ENCODE peak calls at places on chromosome 14, in ten cellular contexts. One of them, this sample, is unnamed.

GRCh38 chr14:67359319-67359774 is 257 bp downstream of the ATP6V1D start:
- DNase-seq in endothelial cell of umbilical vein: no peak
- DNase-seq in RWPE1: peak; percentile 71
- DNase-seq in NCI-H2029 treated with DMSO at 0.1 percent for 48 hours: no peak
- DNase-seq in activated T-helper 1 cell treated with anti-CD3 and anti-CD28 coated beads, Interleukin-2, amount 50 U/mL, for 16 hours: no peak
- DNase-seq in activated CD8-positive, alpha-beta T cell treated with anti-CD3 and anti-CD28 coated beads for 36 hours: no peak
- DNase-seq in Caki2: peak; percentile 5
- DNase-seq in NCI-H2081: no peak
- DNase-seq in GM03348: peak; percentile 66
- DNase-seq in nephron progenitor cell: peak; percentile 44
- DNase-seq in this sample: no peak

GRCh38 chr14:97603201-97603600 is 806.0 kb downstream of the VRK1 start:
- DNase-seq in endothelial cell of umbilical vein: no peak
- DNase-seq in RWPE1: no peak
- DNase-seq in NCI-H2029 treated with DMSO at 0.1 percent for 48 hours: no peak
- DNase-seq in activated T-helper 1 cell treated with anti-CD3 and anti-CD28 coated beads, Interleukin-2, amount 50 U/mL, for 16 hours: no peak
- DNase-seq in activated CD8-positive, alpha-beta T cell treated with anti-CD3 and anti-CD28 coated beads for 36 hours: peak; percentile 58
- DNase-seq in Caki2: no peak
- DNase-seq in NCI-H2081: no peak
- DNase-seq in GM03348: no peak
- DNase-seq in nephron progenitor cell: no peak
- DNase-seq in this sample: no peak

GRCh38 chr14:102947321-102948103 is 25.0 kb downstream of the AMN start:
- DNase-seq in endothelial cell of umbilical vein: no peak
- DNase-seq in RWPE1: no peak
- DNase-seq in NCI-H2029 treated with DMSO at 0.1 percent for 48 hours: no peak
- DNase-seq in activated T-helper 1 cell treated with anti-CD3 and anti-CD28 coated beads, Interleukin-2, amount 50 U/mL, for 16 hours: no peak
- DNase-seq in activated CD8-positive, alpha-beta T cell treated with anti-CD3 and anti-CD28 coated beads for 36 hours: no peak
- DNase-seq in Caki2: no peak
- DNase-seq in NCI-H2081: no peak
- DNase-seq in GM03348: no peak
- DNase-seq in nephron progenitor cell: no peak
- DNase-seq in this sample: no peak

GRCh38 chr14:100239200-100239839 is 376 bp downstream of the YY1 start:
- DNase-seq in endothelial cell of umbilical vein: peak; percentile 36
- DNase-seq in RWPE1: no peak
- DNase-seq in NCI-H2029 treated with DMSO at 0.1 percent for 48 hours: no peak
- DNase-seq in activated T-helper 1 cell treated with anti-CD3 and anti-CD28 coated beads, Interleukin-2, amount 50 U/mL, for 16 hours: peak; percentile 13
- DNase-seq in activated CD8-positive, alpha-beta T cell treated with anti-CD3 and anti-CD28 coated beads for 36 hours: peak; percentile 45
- DNase-seq in Caki2: peak; percentile 40
- DNase-seq in NCI-H2081: no peak
- DNase-seq in GM03348: no peak
- DNase-seq in nephron progenitor cell: peak; percentile 52
- DNase-seq in this sample: no peak

GRCh38 chr14:67571275-67571990 is 28.6 kb downstream of the PIGH start:
- DNase-seq in endothelial cell of umbilical vein: peak; percentile 54
- DNase-seq in RWPE1: peak; percentile 61
- DNase-seq in NCI-H2029 treated with DMSO at 0.1 percent for 48 hours: peak; percentile 8
- DNase-seq in activated T-helper 1 cell treated with anti-CD3 and anti-CD28 coated beads, Interleukin-2, amount 50 U/mL, for 16 hours: peak; percentile 43
- DNase-seq in activated CD8-positive, alpha-beta T cell treated with anti-CD3 and anti-CD28 coated beads for 36 hours: peak; percentile 84
- DNase-seq in Caki2: peak; percentile 14
- DNase-seq in NCI-H2081: peak; percentile 42
- DNase-seq in GM03348: peak; percentile 86
- DNase-seq in nephron progenitor cell: peak; percentile 73
- DNase-seq in this sample: no peak

GRCh38 chr14:21704340-21704737 is 30.7 kb upstream of the OR4E1 start:
- DNase-seq in endothelial cell of umbilical vein: no peak
- DNase-seq in RWPE1: no peak
- DNase-seq in NCI-H2029 treated with DMSO at 0.1 percent for 48 hours: no peak
- DNase-seq in activated T-helper 1 cell treated with anti-CD3 and anti-CD28 coated beads, Interleukin-2, amount 50 U/mL, for 16 hours: no peak
- DNase-seq in activated CD8-positive, alpha-beta T cell treated with anti-CD3 and anti-CD28 coated beads for 36 hours: peak; percentile 14
- DNase-seq in Caki2: no peak
- DNase-seq in NCI-H2081: no peak
- DNase-seq in GM03348: no peak
- DNase-seq in nephron progenitor cell: no peak
- DNase-seq in this sample: no peak

GRCh38 chr14:52220924-52221802 is 46.3 kb upstream of the PTGDR start:
- DNase-seq in endothelial cell of umbilical vein: no peak
- DNase-seq in RWPE1: no peak
- DNase-seq in NCI-H2029 treated with DMSO at 0.1 percent for 48 hours: peak; percentile 20
- DNase-seq in activated T-helper 1 cell treated with anti-CD3 and anti-CD28 coated beads, Interleukin-2, amount 50 U/mL, for 16 hours: no peak
- DNase-seq in activated CD8-positive, alpha-beta T cell treated with anti-CD3 and anti-CD28 coated beads for 36 hours: peak; percentile 4
- DNase-seq in Caki2: no peak
- DNase-seq in NCI-H2081: no peak
- DNase-seq in GM03348: no peak
- DNase-seq in nephron progenitor cell: no peak
- DNase-seq in this sample: no peak

GRCh38 chr14:46405095-46405494 is 246.5 kb downstream of the RPL10L start:
- DNase-seq in endothelial cell of umbilical vein: no peak
- DNase-seq in RWPE1: no peak
- DNase-seq in NCI-H2029 treated with DMSO at 0.1 percent for 48 hours: no peak
- DNase-seq in activated T-helper 1 cell treated with anti-CD3 and anti-CD28 coated beads, Interleukin-2, amount 50 U/mL, for 16 hours: no peak
- DNase-seq in activated CD8-positive, alpha-beta T cell treated with anti-CD3 and anti-CD28 coated beads for 36 hours: no peak
- DNase-seq in Caki2: no peak
- DNase-seq in NCI-H2081: peak; percentile 6
- DNase-seq in GM03348: no peak
- DNase-seq in nephron progenitor cell: no peak
- DNase-seq in this sample: peak; percentile 40

GRCh38 chr14:69495341-69495921 is 10.9 kb downstream of the PLEKHD1 start:
- DNase-seq in endothelial cell of umbilical vein: no peak
- DNase-seq in RWPE1: no peak
- DNase-seq in NCI-H2029 treated with DMSO at 0.1 percent for 48 hours: no peak
- DNase-seq in activated T-helper 1 cell treated with anti-CD3 and anti-CD28 coated beads, Interleukin-2, amount 50 U/mL, for 16 hours: no peak
- DNase-seq in activated CD8-positive, alpha-beta T cell treated with anti-CD3 and anti-CD28 coated beads for 36 hours: no peak
- DNase-seq in Caki2: no peak
- DNase-seq in NCI-H2081: no peak
- DNase-seq in GM03348: no peak
- DNase-seq in nephron progenitor cell: no peak
- DNase-seq in this sample: no peak

GRCh38 chr14:54681819-54682261 is 114.9 kb downstream of the SAMD4A start:
- DNase-seq in endothelial cell of umbilical vein: peak; percentile 45
- DNase-seq in RWPE1: peak; percentile 45
- DNase-seq in NCI-H2029 treated with DMSO at 0.1 percent for 48 hours: no peak
- DNase-seq in activated T-helper 1 cell treated with anti-CD3 and anti-CD28 coated beads, Interleukin-2, amount 50 U/mL, for 16 hours: no peak
- DNase-seq in activated CD8-positive, alpha-beta T cell treated with anti-CD3 and anti-CD28 coated beads for 36 hours: no peak
- DNase-seq in Caki2: no peak
- DNase-seq in NCI-H2081: no peak
- DNase-seq in GM03348: no peak
- DNase-seq in nephron progenitor cell: no peak
- DNase-seq in this sample: no peak

GRCh38 chr14:55354500-55354899 is 57.1 kb downstream of the ATG14 start:
- DNase-seq in endothelial cell of umbilical vein: peak; percentile 43
- DNase-seq in RWPE1: peak; percentile 54
- DNase-seq in NCI-H2029 treated with DMSO at 0.1 percent for 48 hours: peak; percentile 71
- DNase-seq in activated T-helper 1 cell treated with anti-CD3 and anti-CD28 coated beads, Interleukin-2, amount 50 U/mL, for 16 hours: peak; percentile 38
- DNase-seq in activated CD8-positive, alpha-beta T cell treated with anti-CD3 and anti-CD28 coated beads for 36 hours: peak; percentile 71
- DNase-seq in Caki2: peak; percentile 33
- DNase-seq in NCI-H2081: peak; percentile 61
- DNase-seq in GM03348: peak; percentile 56
- DNase-seq in nephron progenitor cell: peak; percentile 31
- DNase-seq in this sample: no peak

GRCh38 chr14:50756300-50756699 is 74.7 kb downstream of the NIN start:
- DNase-seq in endothelial cell of umbilical vein: no peak
- DNase-seq in RWPE1: no peak
- DNase-seq in NCI-H2029 treated with DMSO at 0.1 percent for 48 hours: no peak
- DNase-seq in activated T-helper 1 cell treated with anti-CD3 and anti-CD28 coated beads, Interleukin-2, amount 50 U/mL, for 16 hours: no peak
- DNase-seq in activated CD8-positive, alpha-beta T cell treated with anti-CD3 and anti-CD28 coated beads for 36 hours: no peak
- DNase-seq in Caki2: no peak
- DNase-seq in NCI-H2081: no peak
- DNase-seq in GM03348: no peak
- DNase-seq in nephron progenitor cell: no peak
- DNase-seq in this sample: no peak

GRCh38 chr14:105180598-105181528 is at the start of gene NUDT14:
- DNase-seq in endothelial cell of umbilical vein: peak; percentile 57
- DNase-seq in RWPE1: peak; percentile 91
- DNase-seq in NCI-H2029 treated with DMSO at 0.1 percent for 48 hours: no peak
- DNase-seq in activated T-helper 1 cell treated with anti-CD3 and anti-CD28 coated beads, Interleukin-2, amount 50 U/mL, for 16 hours: peak; percentile 82
- DNase-seq in activated CD8-positive, alpha-beta T cell treated with anti-CD3 and anti-CD28 coated beads for 36 hours: peak; percentile 86
- DNase-seq in Caki2: peak; percentile 41
- DNase-seq in NCI-H2081: peak; percentile 86
- DNase-seq in GM03348: peak; percentile 94
- DNase-seq in nephron progenitor cell: peak; percentile 83
- DNase-seq in this sample: no peak

GRCh38 chr14:56268039-56268438 is 149.8 kb downstream of the PELI2 start:
- DNase-seq in endothelial cell of umbilical vein: no peak
- DNase-seq in RWPE1: no peak
- DNase-seq in NCI-H2029 treated with DMSO at 0.1 percent for 48 hours: no peak
- DNase-seq in activated T-helper 1 cell treated with anti-CD3 and anti-CD28 coated beads, Interleukin-2, amount 50 U/mL, for 16 hours: no peak
- DNase-seq in activated CD8-positive, alpha-beta T cell treated with anti-CD3 and anti-CD28 coated beads for 36 hours: no peak
- DNase-seq in Caki2: no peak
- DNase-seq in NCI-H2081: no peak
- DNase-seq in GM03348: no peak
- DNase-seq in nephron progenitor cell: no peak
- DNase-seq in this sample: no peak

GRCh38 chr14:91409991-91410401 is 7.6 kb downstream of the CCDC88C start:
- DNase-seq in endothelial cell of umbilical vein: no peak
- DNase-seq in RWPE1: no peak
- DNase-seq in NCI-H2029 treated with DMSO at 0.1 percent for 48 hours: no peak
- DNase-seq in activated T-helper 1 cell treated with anti-CD3 and anti-CD28 coated beads, Interleukin-2, amount 50 U/mL, for 16 hours: no peak
- DNase-seq in activated CD8-positive, alpha-beta T cell treated with anti-CD3 and anti-CD28 coated beads for 36 hours: peak; percentile 67
- DNase-seq in Caki2: no peak
- DNase-seq in NCI-H2081: no peak
- DNase-seq in GM03348: no peak
- DNase-seq in nephron progenitor cell: no peak
- DNase-seq in this sample: no peak

GRCh38 chr14:21723431-21724045 is 49.9 kb upstream of the OR4E1 start:
- DNase-seq in endothelial cell of umbilical vein: no peak
- DNase-seq in RWPE1: peak; percentile 3
- DNase-seq in NCI-H2029 treated with DMSO at 0.1 percent for 48 hours: no peak
- DNase-seq in activated T-helper 1 cell treated with anti-CD3 and anti-CD28 coated beads, Interleukin-2, amount 50 U/mL, for 16 hours: peak; percentile 13
- DNase-seq in activated CD8-positive, alpha-beta T cell treated with anti-CD3 and anti-CD28 coated beads for 36 hours: peak; percentile 68
- DNase-seq in Caki2: no peak
- DNase-seq in NCI-H2081: peak; percentile 5
- DNase-seq in GM03348: no peak
- DNase-seq in nephron progenitor cell: peak; percentile 71
- DNase-seq in this sample: no peak

GRCh38 chr14:70894868-70895267 is 12.4 kb upstream of the PCNX1 start:
- DNase-seq in endothelial cell of umbilical vein: no peak
- DNase-seq in RWPE1: no peak
- DNase-seq in NCI-H2029 treated with DMSO at 0.1 percent for 48 hours: no peak
- DNase-seq in activated T-helper 1 cell treated with anti-CD3 and anti-CD28 coated beads, Interleukin-2, amount 50 U/mL, for 16 hours: no peak
- DNase-seq in activated CD8-positive, alpha-beta T cell treated with anti-CD3 and anti-CD28 coated beads for 36 hours: peak; percentile 37
- DNase-seq in Caki2: no peak
- DNase-seq in NCI-H2081: no peak
- DNase-seq in GM03348: no peak
- DNase-seq in nephron progenitor cell: no peak
- DNase-seq in this sample: no peak

GRCh38 chr14:69711471-69712216 is 55.3 kb upstream of the SRSF5 start:
- DNase-seq in endothelial cell of umbilical vein: no peak
- DNase-seq in RWPE1: no peak
- DNase-seq in NCI-H2029 treated with DMSO at 0.1 percent for 48 hours: no peak
- DNase-seq in activated T-helper 1 cell treated with anti-CD3 and anti-CD28 coated beads, Interleukin-2, amount 50 U/mL, for 16 hours: no peak
- DNase-seq in activated CD8-positive, alpha-beta T cell treated with anti-CD3 and anti-CD28 coated beads for 36 hours: no peak
- DNase-seq in Caki2: no peak
- DNase-seq in NCI-H2081: no peak
- DNase-seq in GM03348: no peak
- DNase-seq in nephron progenitor cell: no peak
- DNase-seq in this sample: no peak

GRCh38 chr14:104510794-104511611 is 68.6 kb upstream of the C14orf180 start:
- DNase-seq in endothelial cell of umbilical vein: no peak
- DNase-seq in RWPE1: peak; percentile 22
- DNase-seq in NCI-H2029 treated with DMSO at 0.1 percent for 48 hours: no peak
- DNase-seq in activated T-helper 1 cell treated with anti-CD3 and anti-CD28 coated beads, Interleukin-2, amount 50 U/mL, for 16 hours: no peak
- DNase-seq in activated CD8-positive, alpha-beta T cell treated with anti-CD3 and anti-CD28 coated beads for 36 hours: no peak
- DNase-seq in Caki2: no peak
- DNase-seq in NCI-H2081: no peak
- DNase-seq in GM03348: no peak
- DNase-seq in nephron progenitor cell: no peak
- DNase-seq in this sample: no peak

GRCh38 chr14:99247772-99248171 is 24.2 kb downstream of the BCL11B start:
- DNase-seq in endothelial cell of umbilical vein: no peak
- DNase-seq in RWPE1: no peak
- DNase-seq in NCI-H2029 treated with DMSO at 0.1 percent for 48 hours: no peak
- DNase-seq in activated T-helper 1 cell treated with anti-CD3 and anti-CD28 coated beads, Interleukin-2, amount 50 U/mL, for 16 hours: no peak
- DNase-seq in activated CD8-positive, alpha-beta T cell treated with anti-CD3 and anti-CD28 coated beads for 36 hours: no peak
- DNase-seq in Caki2: no peak
- DNase-seq in NCI-H2081: no peak
- DNase-seq in GM03348: no peak
- DNase-seq in nephron progenitor cell: no peak
- DNase-seq in this sample: no peak

GRCh38 chr14:34051966-34052657 is 101.2 kb upstream of the EGLN3 start:
- DNase-seq in endothelial cell of umbilical vein: no peak
- DNase-seq in RWPE1: peak; percentile 7
- DNase-seq in NCI-H2029 treated with DMSO at 0.1 percent for 48 hours: no peak
- DNase-seq in activated T-helper 1 cell treated with anti-CD3 and anti-CD28 coated beads, Interleukin-2, amount 50 U/mL, for 16 hours: no peak
- DNase-seq in activated CD8-positive, alpha-beta T cell treated with anti-CD3 and anti-CD28 coated beads for 36 hours: peak; percentile 24
- DNase-seq in Caki2: peak; percentile 81
- DNase-seq in NCI-H2081: no peak
- DNase-seq in GM03348: peak; percentile 15
- DNase-seq in nephron progenitor cell: no peak
- DNase-seq in this sample: peak; percentile 92

GRCh38 chr14:53331247-53331646 is 178.1 kb upstream of the DDHD1 start:
- DNase-seq in endothelial cell of umbilical vein: no peak
- DNase-seq in RWPE1: peak; percentile 36
- DNase-seq in NCI-H2029 treated with DMSO at 0.1 percent for 48 hours: no peak
- DNase-seq in activated T-helper 1 cell treated with anti-CD3 and anti-CD28 coated beads, Interleukin-2, amount 50 U/mL, for 16 hours: no peak
- DNase-seq in activated CD8-positive, alpha-beta T cell treated with anti-CD3 and anti-CD28 coated beads for 36 hours: no peak
- DNase-seq in Caki2: peak; percentile 5
- DNase-seq in NCI-H2081: no peak
- DNase-seq in GM03348: peak; percentile 23
- DNase-seq in nephron progenitor cell: no peak
- DNase-seq in this sample: peak; percentile 16

GRCh38 chr14:74956000-74956279 is 543 bp upstream of the PGF start:
- DNase-seq in endothelial cell of umbilical vein: no peak
- DNase-seq in RWPE1: no peak
- DNase-seq in NCI-H2029 treated with DMSO at 0.1 percent for 48 hours: no peak
- DNase-seq in activated T-helper 1 cell treated with anti-CD3 and anti-CD28 coated beads, Interleukin-2, amount 50 U/mL, for 16 hours: no peak
- DNase-seq in activated CD8-positive, alpha-beta T cell treated with anti-CD3 and anti-CD28 coated beads for 36 hours: no peak
- DNase-seq in Caki2: no peak
- DNase-seq in NCI-H2081: no peak
- DNase-seq in GM03348: no peak
- DNase-seq in nephron progenitor cell: no peak
- DNase-seq in this sample: no peak

GRCh38 chr14:105192866-105193731 is 12.0 kb upstream of the NUDT14 start:
- DNase-seq in endothelial cell of umbilical vein: peak; percentile 89
- DNase-seq in RWPE1: no peak
- DNase-seq in NCI-H2029 treated with DMSO at 0.1 percent for 48 hours: no peak
- DNase-seq in activated T-helper 1 cell treated with anti-CD3 and anti-CD28 coated beads, Interleukin-2, amount 50 U/mL, for 16 hours: no peak
- DNase-seq in activated CD8-positive, alpha-beta T cell treated with anti-CD3 and anti-CD28 coated beads for 36 hours: peak; percentile 66
- DNase-seq in Caki2: no peak
- DNase-seq in NCI-H2081: no peak
- DNase-seq in GM03348: peak; percentile 55
- DNase-seq in nephron progenitor cell: no peak
- DNase-seq in this sample: no peak

GRCh38 chr14:105087963-105088811 is 23.0 kb upstream of the GPR132 start:
- DNase-seq in endothelial cell of umbilical vein: no peak
- DNase-seq in RWPE1: peak; percentile 75
- DNase-seq in NCI-H2029 treated with DMSO at 0.1 percent for 48 hours: no peak
- DNase-seq in activated T-helper 1 cell treated with anti-CD3 and anti-CD28 coated beads, Interleukin-2, amount 50 U/mL, for 16 hours: no peak
- DNase-seq in activated CD8-positive, alpha-beta T cell treated with anti-CD3 and anti-CD28 coated beads for 36 hours: peak; percentile 2
- DNase-seq in Caki2: peak; percentile 89
- DNase-seq in NCI-H2081: no peak
- DNase-seq in GM03348: peak; percentile 81
- DNase-seq in nephron progenitor cell: peak; percentile 83
- DNase-seq in this sample: no peak